ENCODE peak calls at places on chromosomes 6 and 20, in five cellular contexts. W is ACHN; R is HFF-Myc; P is CD8-positive, alpha-beta T cell; B is GM13976. A is an unnamed sample.

GRCh38 chr6:101853226-101853625 is 459.7 kb downstream of the GRIK2 start:
- DNase-seq in R (no peak), W (no peak), B (no peak), P (no peak), A (no peak)

GRCh38 chr6:116070990-116071389 is 10.3 kb upstream of the FRK start:
- DNase-seq in B (no peak), W (no peak), R (no peak), P (no peak), A (no peak)

GRCh38 chr6:15248451-15249370 is 2.8 kb downstream of the JARID2 start:
- DNase-seq in W (peak; percentile 97), R (no peak), P (peak; percentile 92), B (peak; percentile 94), A (peak; percentile 67)

GRCh38 chr20:44762466-44763140 is 16.9 kb downstream of the KCNK15 start:
- DNase-seq in R (no peak), P (no peak), W (no peak), B (no peak), A (no peak)

GRCh38 chr6:112330071-112330876 is 16.9 kb upstream of the RFPL4B start:
- DNase-seq in R (peak; percentile 59), W (no peak), B (no peak), P (no peak), A (no peak)

GRCh38 chr6:166950443-166950821 is 5.9 kb downstream of the RNASET2 start:
- DNase-seq in R (no peak), B (peak; percentile 68), W (no peak), P (no peak), A (no peak)

GRCh38 chr20:33992145-33992922 is 1.4 kb upstream of the RALY start:
- DNase-seq in R (no peak), B (no peak), W (no peak), P (no peak), A (no peak)

GRCh38 chr20:50629675-50630055 is 61.7 kb downstream of the RIPOR3 start:
- DNase-seq in W (no peak), B (no peak), R (no peak), P (no peak), A (no peak)

GRCh38 chr6:108744244-108744972 is 103.8 kb upstream of the ARMC2 start:
- DNase-seq in W (no peak), B (no peak), P (no peak), R (no peak), A (no peak)

GRCh38 chr20:434661-435419 is 26.7 kb downstream of the RBCK1 start:
- DNase-seq in R (no peak), W (no peak), B (no peak), P (no peak), A (no peak)

GRCh38 chr6:156776470-156776840 is 723 bp upstream of the ARID1B start:
- DNase-seq in R (no peak), B (peak; percentile 51), P (no peak), W (no peak), A (no peak)

GRCh38 chr6:21447987-21448386 is 145.6 kb upstream of the SOX4 start:
- DNase-seq in B (no peak), W (no peak), R (no peak), P (no peak), A (no peak)

GRCh38 chr6:20306491-20306890 is 94.2 kb upstream of the MBOAT1 start:
- DNase-seq in B (no peak), P (no peak), R (no peak), W (no peak), A (no peak)

GRCh38 chr6:31776563-31776960 is 566 bp downstream of the VWA7 start:
- DNase-seq in W (no peak), R (no peak), B (no peak), P (no peak), A (no peak)

GRCh38 chr20:58512808-58513552 is 2.2 kb downstream of the APCDD1L start:
- DNase-seq in R (no peak), P (no peak), W (no peak), B (no peak), A (no peak)

GRCh38 chr20:51220293-51220706 is 197.4 kb upstream of the KCNG1 start:
- DNase-seq in W (peak; percentile 3), P (peak; percentile 36), B (peak; percentile 77), R (no peak), A (no peak)

GRCh38 chr6:31687860-31688693 is 7.2 kb upstream of the LY6G5C start:
- DNase-seq in P (no peak), B (no peak), R (no peak), W (no peak), A (no peak)

GRCh38 chr6:26045046-26045938 is 41.9 kb upstream of the HFE start:
- DNase-seq in B (peak; percentile 87), R (peak; percentile 97), P (peak; percentile 70), W (peak; percentile 91), A (peak; percentile 99)

GRCh38 chr6:17269840-17270239 is 11.3 kb upstream of the RBM24 start:
- DNase-seq in P (no peak), W (no peak), B (no peak), R (no peak), A (no peak)

GRCh38 chr6:26222587-26222986 is 135.4 kb downstream of the HFE start:
- DNase-seq in P (no peak), R (no peak), W (peak; percentile 46), B (no peak), A (no peak)

GRCh38 chr20:48335421-48336090 is 492.2 kb downstream of the PREX1 start:
- DNase-seq in P (no peak), R (no peak), W (no peak), B (no peak), A (no peak)

GRCh38 chr6:161379828-161380598 is 106.2 kb upstream of the AGPAT4 start:
- DNase-seq in W (no peak), B (no peak), P (no peak), R (no peak), A (no peak)

GRCh38 chr6:90860822-90861601 is 274.1 kb upstream of the MAP3K7 start:
- DNase-seq in P (no peak), W (peak; percentile 2), B (peak; percentile 9), R (no peak), A (no peak)

GRCh38 chr6:25012657-25013056 is 76.9 kb upstream of the RIPOR2 start:
- DNase-seq in R (peak; percentile 53), W (no peak), B (no peak), P (no peak), A (no peak)

GRCh38 chr6:11738681-11739375 is 39.8 kb downstream of the ADTRP start:
- DNase-seq in W (no peak), P (no peak), B (no peak), R (no peak), A (no peak)